ENCODE peak calls at places on chromosomes 13 and 19, in five cellular contexts. One of them, this sample, is unnamed.

GRCh38 chr19:6945733-6946132 is 58.4 kb downstream of the ADGRE1 start:
- DNase-seq in cardiac fibroblast: no peak
- DNase-seq in fibroblast of lung: no peak
- DNase-seq in HFFc6: no peak
- DNase-seq in mucosa of descending colon: no peak
- DNase-seq in this sample: no peak

GRCh38 chr13:39918837-39919236 is 263.4 kb downstream of the COG6 start:
- DNase-seq in cardiac fibroblast: peak; percentile 32
- DNase-seq in fibroblast of lung: no peak
- DNase-seq in HFFc6: no peak
- DNase-seq in mucosa of descending colon: no peak
- DNase-seq in this sample: peak; percentile 55

GRCh38 chr13:105971720-105972119 is 563.7 kb downstream of the EFNB2 start:
- DNase-seq in cardiac fibroblast: no peak
- DNase-seq in fibroblast of lung: no peak
- DNase-seq in HFFc6: no peak
- DNase-seq in mucosa of descending colon: no peak
- DNase-seq in this sample: no peak

GRCh38 chr19:31266196-31266595 is 83.0 kb downstream of the TSHZ3 start:
- DNase-seq in cardiac fibroblast: no peak
- DNase-seq in fibroblast of lung: no peak
- DNase-seq in HFFc6: no peak
- DNase-seq in mucosa of descending colon: no peak
- DNase-seq in this sample: no peak

GRCh38 chr19:58398545-58398944 is 3.1 kb downstream of the RNF225 start:
- DNase-seq in cardiac fibroblast: no peak
- DNase-seq in fibroblast of lung: no peak
- DNase-seq in HFFc6: no peak
- DNase-seq in mucosa of descending colon: no peak
- DNase-seq in this sample: no peak

GRCh38 chr19:38742296-38742695 is 2.0 kb downstream of the CAPN12 start:
- DNase-seq in cardiac fibroblast: no peak
- DNase-seq in fibroblast of lung: no peak
- DNase-seq in HFFc6: no peak
- DNase-seq in mucosa of descending colon: no peak
- DNase-seq in this sample: no peak

GRCh38 chr19:50959731-50960500 is 7.1 kb upstream of the KLK5 start:
- DNase-seq in cardiac fibroblast: no peak
- DNase-seq in fibroblast of lung: no peak
- DNase-seq in HFFc6: no peak
- DNase-seq in mucosa of descending colon: no peak
- DNase-seq in this sample: peak; percentile 13

GRCh38 chr19:16945364-16945714 is 56.5 kb downstream of the F2RL3 start:
- DNase-seq in cardiac fibroblast: no peak
- DNase-seq in fibroblast of lung: no peak
- DNase-seq in HFFc6: no peak
- DNase-seq in mucosa of descending colon: no peak
- DNase-seq in this sample: no peak

GRCh38 chr19:40716031-40716654 is 543 bp downstream of the COQ8B start:
- DNase-seq in cardiac fibroblast: no peak
- DNase-seq in fibroblast of lung: no peak
- DNase-seq in HFFc6: peak; percentile 90
- DNase-seq in mucosa of descending colon: peak; percentile 48
- DNase-seq in this sample: peak; percentile 97

GRCh38 chr13:48400820-48401219 is 12.1 kb downstream of the LPAR6 start:
- DNase-seq in cardiac fibroblast: peak; percentile 81
- DNase-seq in fibroblast of lung: peak; percentile 79
- DNase-seq in HFFc6: peak; percentile 84
- DNase-seq in mucosa of descending colon: no peak
- DNase-seq in this sample: peak; percentile 64

GRCh38 chr13:48078251-48078656 is 16.6 kb downstream of the MED4 start:
- DNase-seq in cardiac fibroblast: peak; percentile 15
- DNase-seq in fibroblast of lung: peak; percentile 3
- DNase-seq in HFFc6: no peak
- DNase-seq in mucosa of descending colon: no peak
- DNase-seq in this sample: no peak

GRCh38 chr13:46614582-46614981 is 61.6 kb downstream of the LRCH1 start:
- DNase-seq in cardiac fibroblast: peak; percentile 90
- DNase-seq in fibroblast of lung: peak; percentile 62
- DNase-seq in HFFc6: no peak
- DNase-seq in mucosa of descending colon: no peak
- DNase-seq in this sample: peak; percentile 91

GRCh38 chr13:67914535-67914934 is 684.4 kb upstream of the PCDH9 start:
- DNase-seq in cardiac fibroblast: no peak
- DNase-seq in fibroblast of lung: no peak
- DNase-seq in HFFc6: no peak
- DNase-seq in mucosa of descending colon: no peak
- DNase-seq in this sample: no peak

GRCh38 chr19:1261863-1262686 is 7.1 kb upstream of the CIRBP start:
- DNase-seq in cardiac fibroblast: peak; percentile 58
- DNase-seq in fibroblast of lung: peak; percentile 83
- DNase-seq in HFFc6: peak; percentile 36
- DNase-seq in mucosa of descending colon: peak; percentile 96
- DNase-seq in this sample: peak; percentile 47

GRCh38 chr13:60571571-60571970 is 174.6 kb downstream of the TDRD3 start:
- DNase-seq in cardiac fibroblast: no peak
- DNase-seq in fibroblast of lung: no peak
- DNase-seq in HFFc6: no peak
- DNase-seq in mucosa of descending colon: no peak
- DNase-seq in this sample: no peak

GRCh38 chr13:78147905-78148304 is 229.3 kb upstream of the EDNRB start:
- DNase-seq in cardiac fibroblast: peak; percentile 65
- DNase-seq in fibroblast of lung: peak; percentile 92
- DNase-seq in HFFc6: peak; percentile 70
- DNase-seq in mucosa of descending colon: no peak
- DNase-seq in this sample: peak; percentile 67

GRCh38 chr13:31035162-31035951 is 102.9 kb downstream of the TEX26 start:
- DNase-seq in cardiac fibroblast: peak; percentile 72
- DNase-seq in fibroblast of lung: peak; percentile 67
- DNase-seq in HFFc6: no peak
- DNase-seq in mucosa of descending colon: no peak
- DNase-seq in this sample: peak; percentile 57

GRCh38 chr19:3672575-3672948 is 27.7 kb downstream of the PIP5K1C start:
- DNase-seq in cardiac fibroblast: no peak
- DNase-seq in fibroblast of lung: no peak
- DNase-seq in HFFc6: no peak
- DNase-seq in mucosa of descending colon: no peak
- DNase-seq in this sample: no peak

GRCh38 chr13:98520674-98521449 is 56.0 kb downstream of the STK24 start:
- DNase-seq in cardiac fibroblast: no peak
- DNase-seq in fibroblast of lung: no peak
- DNase-seq in HFFc6: no peak
- DNase-seq in mucosa of descending colon: no peak
- DNase-seq in this sample: no peak

GRCh38 chr13:44191504-44192171 is 182.0 kb upstream of the SERP2 start:
- DNase-seq in cardiac fibroblast: peak; percentile 80
- DNase-seq in fibroblast of lung: peak; percentile 67
- DNase-seq in HFFc6: peak; percentile 61
- DNase-seq in mucosa of descending colon: no peak
- DNase-seq in this sample: peak; percentile 93

GRCh38 chr13:44516771-44517170 is 59.4 kb downstream of the TSC22D1 start:
- DNase-seq in cardiac fibroblast: no peak
- DNase-seq in fibroblast of lung: no peak
- DNase-seq in HFFc6: no peak
- DNase-seq in mucosa of descending colon: no peak
- DNase-seq in this sample: no peak

GRCh38 chr19:4369109-4369887 is 25.9 kb downstream of the MPND start:
- DNase-seq in cardiac fibroblast: no peak
- DNase-seq in fibroblast of lung: peak; percentile 56
- DNase-seq in HFFc6: no peak
- DNase-seq in mucosa of descending colon: peak; percentile 84
- DNase-seq in this sample: peak; percentile 47

GRCh38 chr19:13883665-13884064 is 6.7 kb downstream of the NANOS3 start:
- DNase-seq in cardiac fibroblast: no peak
- DNase-seq in fibroblast of lung: no peak
- DNase-seq in HFFc6: no peak
- DNase-seq in mucosa of descending colon: no peak
- DNase-seq in this sample: no peak
- TF ChIP-seq CTCF in cardiac fibroblast: no peak
- TF ChIP-seq CTCF in fibroblast of lung: no peak
- TF ChIP-seq CTCF in HFFc6: peak; percentile 62
- TF ChIP-seq CTCF in mucosa of descending colon: no peak
- TF ChIP-seq CTCF in this sample: peak; percentile 31

GRCh38 chr19:35592226-35592625 is 6.3 kb downstream of the PMIS2 start:
- DNase-seq in cardiac fibroblast: peak; percentile 70
- DNase-seq in fibroblast of lung: peak; percentile 16
- DNase-seq in HFFc6: no peak
- DNase-seq in mucosa of descending colon: no peak
- DNase-seq in this sample: peak; percentile 57
- TF ChIP-seq CTCF in cardiac fibroblast: peak; percentile 56
- TF ChIP-seq CTCF in fibroblast of lung: peak; percentile 47
- TF ChIP-seq CTCF in HFFc6: peak; percentile 68
- TF ChIP-seq CTCF in mucosa of descending colon: no peak
- TF ChIP-seq CTCF in this sample: peak; percentile 62

GRCh38 chr13:71067164-71067815 is 799.7 kb downstream of the DACH1 start:
- DNase-seq in cardiac fibroblast: no peak
- DNase-seq in fibroblast of lung: no peak
- DNase-seq in HFFc6: no peak
- DNase-seq in mucosa of descending colon: no peak
- DNase-seq in this sample: no peak
- TF ChIP-seq CTCF in cardiac fibroblast: no peak
- TF ChIP-seq CTCF in fibroblast of lung: no peak
- TF ChIP-seq CTCF in HFFc6: no peak
- TF ChIP-seq CTCF in mucosa of descending colon: no peak
- TF ChIP-seq CTCF in this sample: no peak

GRCh38 chr19:2317756-2318155 is 9.8 kb upstream of the LINGO3 start:
- DNase-seq in cardiac fibroblast: no peak
- DNase-seq in fibroblast of lung: no peak
- DNase-seq in HFFc6: no peak
- DNase-seq in mucosa of descending colon: no peak
- DNase-seq in this sample: no peak

GRCh38 chr19:2315121-2315817 is 7.3 kb upstream of the LINGO3 start:
- DNase-seq in cardiac fibroblast: no peak
- DNase-seq in fibroblast of lung: no peak
- DNase-seq in HFFc6: no peak
- DNase-seq in mucosa of descending colon: no peak
- DNase-seq in this sample: no peak

GRCh38 chr19:2317300-2317699 is 9.3 kb upstream of the LINGO3 start:
- DNase-seq in cardiac fibroblast: no peak
- DNase-seq in fibroblast of lung: no peak
- DNase-seq in HFFc6: no peak
- DNase-seq in mucosa of descending colon: no peak
- DNase-seq in this sample: no peak

GRCh38 chr19:2312819-2313501 is 5.0 kb upstream of the LINGO3 start:
- DNase-seq in cardiac fibroblast: no peak
- DNase-seq in fibroblast of lung: no peak
- DNase-seq in HFFc6: no peak
- DNase-seq in mucosa of descending colon: no peak
- DNase-seq in this sample: no peak

DNA sequence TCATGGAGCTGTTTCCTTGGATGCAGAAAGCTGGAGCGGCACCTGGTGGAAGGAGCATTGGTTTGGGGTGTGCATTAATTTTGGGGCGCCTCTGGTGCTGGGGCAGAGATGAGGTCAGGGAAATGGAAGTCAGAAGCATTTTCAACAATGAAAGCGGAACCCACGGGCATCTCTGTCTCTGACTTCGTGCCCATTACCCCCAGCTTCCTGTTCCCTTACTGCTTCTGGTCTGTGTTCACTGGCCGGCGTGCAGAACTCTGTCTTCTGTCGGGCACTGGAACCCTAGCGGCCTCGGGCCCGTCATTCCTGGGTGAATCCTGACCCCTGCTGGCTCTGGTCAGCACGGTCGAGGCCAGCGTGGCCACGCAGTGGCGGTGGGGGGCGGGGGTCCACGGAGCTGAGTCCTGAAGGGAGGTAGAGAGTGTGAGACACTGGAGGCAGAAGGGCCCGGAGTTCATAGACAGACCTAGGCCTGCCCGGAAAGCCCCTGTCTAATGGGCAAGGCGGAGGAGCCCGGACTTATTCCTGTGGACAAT is 7.9 kb upstream of the LINGO3 start:
- DNase-seq in cardiac fibroblast: peak; percentile 74
- DNase-seq in fibroblast of lung: peak; percentile 56
- DNase-seq in HFFc6: peak; percentile 39
- DNase-seq in mucosa of descending colon: peak; percentile 75
- DNase-seq in this sample: peak; percentile 61
- TF ChIP-seq CTCF in cardiac fibroblast: peak; percentile 74
- TF ChIP-seq CTCF in fibroblast of lung: peak; percentile 68
- TF ChIP-seq CTCF in HFFc6: peak; percentile 82
- TF ChIP-seq CTCF in mucosa of descending colon: no peak
- TF ChIP-seq CTCF in this sample: peak; percentile 55

GRCh38 chr19:9913237-9914000 is 22.9 kb downstream of the OLFM2 start:
- DNase-seq in cardiac fibroblast: no peak
- DNase-seq in fibroblast of lung: no peak
- DNase-seq in HFFc6: no peak
- DNase-seq in mucosa of descending colon: no peak
- DNase-seq in this sample: no peak

GRCh38 chr19:9914001-9914314 is 22.4 kb downstream of the OLFM2 start:
- DNase-seq in cardiac fibroblast: no peak
- DNase-seq in fibroblast of lung: no peak
- DNase-seq in HFFc6: no peak
- DNase-seq in mucosa of descending colon: no peak
- DNase-seq in this sample: no peak

GRCh38 chr19:9916719-9917118 is 19.6 kb downstream of the OLFM2 start:
- DNase-seq in cardiac fibroblast: no peak
- DNase-seq in fibroblast of lung: no peak
- DNase-seq in HFFc6: no peak
- DNase-seq in mucosa of descending colon: no peak
- DNase-seq in this sample: no peak

GRCh38 chr19:9912551-9913236 is 23.6 kb downstream of the OLFM2 start:
- DNase-seq in cardiac fibroblast: no peak
- DNase-seq in fibroblast of lung: no peak
- DNase-seq in HFFc6: no peak
- DNase-seq in mucosa of descending colon: no peak
- DNase-seq in this sample: no peak

GRCh38 chr19:9914315-9915207 is 21.8 kb downstream of the OLFM2 start:
- DNase-seq in cardiac fibroblast: peak; percentile 84
- DNase-seq in fibroblast of lung: peak; percentile 77
- DNase-seq in HFFc6: peak; percentile 66
- DNase-seq in mucosa of descending colon: peak; percentile 81
- DNase-seq in this sample: peak; percentile 67
- TF ChIP-seq CTCF in cardiac fibroblast: peak; percentile 26
- TF ChIP-seq CTCF in fibroblast of lung: peak; percentile 41
- TF ChIP-seq CTCF in HFFc6: peak; percentile 81
- TF ChIP-seq CTCF in mucosa of descending colon: peak; percentile 28
- TF ChIP-seq CTCF in this sample: no peak